ENCODE peak calls at places on chromosomes 16 and 17, in seven cellular contexts. One of them, this sample, is unnamed.

GRCh38 chr17:64641499-64641898 is 20.6 kb downstream of the SMURF2 start:
- DNase-seq in NCI-H1105 treated with DMSO at 0.1 percent for 48 hours: no peak
- DNase-seq in CD8-positive, alpha-beta memory T cell: no peak
- DNase-seq in AG08395: peak
- DNase-seq in left colon: no peak
- DNase-seq in fibroblast of the conjunctiva: peak
- DNase-seq in activated T-helper 9 cell treated with anti-CD3 and anti-CD28 coated beads, Interleukin-2, amount 50 U/mL, for 16 hours: no peak
- DNase-seq in this sample: no peak

GRCh38 chr16:51201604-51202003 is 50.5 kb upstream of the SALL1 start:
- DNase-seq in NCI-H1105 treated with DMSO at 0.1 percent for 48 hours: no peak
- DNase-seq in CD8-positive, alpha-beta memory T cell: no peak
- DNase-seq in AG08395: no peak
- DNase-seq in left colon: no peak
- DNase-seq in fibroblast of the conjunctiva: no peak
- DNase-seq in activated T-helper 9 cell treated with anti-CD3 and anti-CD28 coated beads, Interleukin-2, amount 50 U/mL, for 16 hours: no peak
- DNase-seq in this sample: no peak

GRCh38 chr16:50320310-50320709 is 48.5 kb downstream of the BRD7 start:
- DNase-seq in NCI-H1105 treated with DMSO at 0.1 percent for 48 hours: no peak
- DNase-seq in CD8-positive, alpha-beta memory T cell: no peak
- DNase-seq in AG08395: no peak
- DNase-seq in left colon: no peak
- DNase-seq in fibroblast of the conjunctiva: no peak
- DNase-seq in activated T-helper 9 cell treated with anti-CD3 and anti-CD28 coated beads, Interleukin-2, amount 50 U/mL, for 16 hours: no peak
- DNase-seq in this sample: no peak

GRCh38 chr17:20216154-20216815 is 207.1 kb downstream of the SPECC1 start:
- DNase-seq in NCI-H1105 treated with DMSO at 0.1 percent for 48 hours: no peak
- DNase-seq in CD8-positive, alpha-beta memory T cell: no peak
- DNase-seq in AG08395: no peak
- DNase-seq in left colon: no peak
- DNase-seq in fibroblast of the conjunctiva: no peak
- DNase-seq in activated T-helper 9 cell treated with anti-CD3 and anti-CD28 coated beads, Interleukin-2, amount 50 U/mL, for 16 hours: no peak
- DNase-seq in this sample: no peak

GRCh38 chr17:82869536-82869935 is 29.7 kb upstream of the ZNF750 start:
- DNase-seq in NCI-H1105 treated with DMSO at 0.1 percent for 48 hours: no peak
- DNase-seq in CD8-positive, alpha-beta memory T cell: no peak
- DNase-seq in AG08395: no peak
- DNase-seq in left colon: no peak
- DNase-seq in fibroblast of the conjunctiva: no peak
- DNase-seq in activated T-helper 9 cell treated with anti-CD3 and anti-CD28 coated beads, Interleukin-2, amount 50 U/mL, for 16 hours: no peak
- DNase-seq in this sample: no peak

GRCh38 chr17:14672830-14673229 is 371.9 kb downstream of the HS3ST3B1 start:
- DNase-seq in NCI-H1105 treated with DMSO at 0.1 percent for 48 hours: no peak
- DNase-seq in CD8-positive, alpha-beta memory T cell: no peak
- DNase-seq in AG08395: peak
- DNase-seq in left colon: no peak
- DNase-seq in fibroblast of the conjunctiva: peak
- DNase-seq in activated T-helper 9 cell treated with anti-CD3 and anti-CD28 coated beads, Interleukin-2, amount 50 U/mL, for 16 hours: no peak
- DNase-seq in this sample: no peak

GRCh38 chr17:78356163-78356713 is 3.6 kb downstream of the SOCS3 start:
- DNase-seq in NCI-H1105 treated with DMSO at 0.1 percent for 48 hours: no peak
- DNase-seq in CD8-positive, alpha-beta memory T cell: peak
- DNase-seq in AG08395: peak
- DNase-seq in left colon: peak
- DNase-seq in fibroblast of the conjunctiva: peak
- DNase-seq in activated T-helper 9 cell treated with anti-CD3 and anti-CD28 coated beads, Interleukin-2, amount 50 U/mL, for 16 hours: peak
- DNase-seq in this sample: no peak

GRCh38 chr16:51939371-51940005 is 607.5 kb downstream of the TOX3 start:
- DNase-seq in NCI-H1105 treated with DMSO at 0.1 percent for 48 hours: no peak
- DNase-seq in CD8-positive, alpha-beta memory T cell: no peak
- DNase-seq in AG08395: no peak
- DNase-seq in left colon: no peak
- DNase-seq in fibroblast of the conjunctiva: no peak
- DNase-seq in activated T-helper 9 cell treated with anti-CD3 and anti-CD28 coated beads, Interleukin-2, amount 50 U/mL, for 16 hours: no peak
- DNase-seq in this sample: peak

GRCh38 chr17:60249517-60249826 is 99.7 kb downstream of the CA4 start:
- DNase-seq in NCI-H1105 treated with DMSO at 0.1 percent for 48 hours: no peak
- DNase-seq in CD8-positive, alpha-beta memory T cell: no peak
- DNase-seq in AG08395: no peak
- DNase-seq in left colon: no peak
- DNase-seq in fibroblast of the conjunctiva: no peak
- DNase-seq in activated T-helper 9 cell treated with anti-CD3 and anti-CD28 coated beads, Interleukin-2, amount 50 U/mL, for 16 hours: no peak
- DNase-seq in this sample: no peak

GRCh38 chr16:16915771-16916170 is 536.8 kb downstream of the NPIPA7 start:
- DNase-seq in NCI-H1105 treated with DMSO at 0.1 percent for 48 hours: no peak
- DNase-seq in CD8-positive, alpha-beta memory T cell: no peak
- DNase-seq in AG08395: no peak
- DNase-seq in left colon: no peak
- DNase-seq in fibroblast of the conjunctiva: no peak
- DNase-seq in activated T-helper 9 cell treated with anti-CD3 and anti-CD28 coated beads, Interleukin-2, amount 50 U/mL, for 16 hours: no peak
- DNase-seq in this sample: peak

GRCh38 chr16:47787695-47788094 is 326.6 kb downstream of the PHKB start:
- DNase-seq in NCI-H1105 treated with DMSO at 0.1 percent for 48 hours: no peak
- DNase-seq in CD8-positive, alpha-beta memory T cell: no peak
- DNase-seq in AG08395: no peak
- DNase-seq in left colon: no peak
- DNase-seq in fibroblast of the conjunctiva: no peak
- DNase-seq in activated T-helper 9 cell treated with anti-CD3 and anti-CD28 coated beads, Interleukin-2, amount 50 U/mL, for 16 hours: no peak
- DNase-seq in this sample: no peak

GRCh38 chr17:14204546-14204945 is 32.1 kb downstream of the CDRT15 start:
- DNase-seq in NCI-H1105 treated with DMSO at 0.1 percent for 48 hours: no peak
- DNase-seq in CD8-positive, alpha-beta memory T cell: no peak
- DNase-seq in AG08395: no peak
- DNase-seq in left colon: no peak
- DNase-seq in fibroblast of the conjunctiva: no peak
- DNase-seq in activated T-helper 9 cell treated with anti-CD3 and anti-CD28 coated beads, Interleukin-2, amount 50 U/mL, for 16 hours: no peak
- DNase-seq in this sample: no peak

GRCh38 chr16:80341242-80341641 is 199.6 kb upstream of the DYNLRB2 start:
- DNase-seq in NCI-H1105 treated with DMSO at 0.1 percent for 48 hours: no peak
- DNase-seq in CD8-positive, alpha-beta memory T cell: no peak
- DNase-seq in AG08395: no peak
- DNase-seq in left colon: no peak
- DNase-seq in fibroblast of the conjunctiva: no peak
- DNase-seq in activated T-helper 9 cell treated with anti-CD3 and anti-CD28 coated beads, Interleukin-2, amount 50 U/mL, for 16 hours: no peak
- DNase-seq in this sample: no peak

GRCh38 chr17:45753645-45754225 is 30.4 kb upstream of the CRHR1 start:
- DNase-seq in NCI-H1105 treated with DMSO at 0.1 percent for 48 hours: no peak
- DNase-seq in CD8-positive, alpha-beta memory T cell: no peak
- DNase-seq in AG08395: no peak
- DNase-seq in left colon: no peak
- DNase-seq in fibroblast of the conjunctiva: no peak
- DNase-seq in activated T-helper 9 cell treated with anti-CD3 and anti-CD28 coated beads, Interleukin-2, amount 50 U/mL, for 16 hours: no peak
- DNase-seq in this sample: no peak

GRCh38 chr17:56114469-56114868 is 38.8 kb upstream of the ANKFN1 start:
- DNase-seq in NCI-H1105 treated with DMSO at 0.1 percent for 48 hours: no peak
- DNase-seq in CD8-positive, alpha-beta memory T cell: no peak
- DNase-seq in AG08395: no peak
- DNase-seq in left colon: no peak
- DNase-seq in fibroblast of the conjunctiva: no peak
- DNase-seq in activated T-helper 9 cell treated with anti-CD3 and anti-CD28 coated beads, Interleukin-2, amount 50 U/mL, for 16 hours: no peak
- DNase-seq in this sample: no peak